ENCODE peak calls at places on chromosomes 11 and 22, in eight cellular contexts. I is esophagus squamous epithelium; A is stomach; Y is WERI-Rb-1; E is CD8-positive, alpha-beta T cell; Q is heart right ventricle; S is effector memory CD4-positive, alpha-beta T cell; W is GM23248. F is an unnamed sample.
A peak's percentile ranks its signal among the peaks of the same experiment; 100 is the strongest.

GRCh38 chr11:100445231-100445735 is 241.8 kb upstream of the ARHGAP42 start:
- DNase-seq in A (peak; percentile 62), Y (no peak), Q (peak; percentile 47), I (no peak), S (no peak), W (no peak), E (no peak), F (no peak)

GRCh38 chr11:1222491-1223345 is at the start of gene MUC5B:
- DNase-seq in W (no peak), E (no peak), I (no peak), Q (no peak), S (no peak), Y (peak; percentile 59), A (peak; percentile 64), F (peak; percentile 41)

GRCh38 chr11:5476184-5476819 is 12.2 kb upstream of the OR52D1 start:
- DNase-seq in S (no peak), Y (peak; percentile 54), I (no peak), W (peak; percentile 74), Q (peak; percentile 38), A (peak; percentile 36), E (peak; percentile 2), F (peak; percentile 79)

GRCh38 chr11:31799794-31800397 is 11.2 kb downstream of the PAX6 start:
- DNase-seq in S (no peak), E (no peak), I (no peak), A (no peak), Y (no peak), Q (no peak), W (no peak), F (peak; percentile 54)

GRCh38 chr11:128422576-128423370 is 164.6 kb downstream of the ETS1 start:
- DNase-seq in S (peak; percentile 80), Y (peak; percentile 21), Q (peak; percentile 80), E (peak; percentile 76), A (peak; percentile 35), I (no peak), W (no peak), F (peak; percentile 61)

GRCh38 chr11:5307256-5308019 is 5.7 kb upstream of the OR51B4 start:
- DNase-seq in S (no peak), W (no peak), A (no peak), Q (no peak), I (no peak), Y (no peak), E (no peak), F (no peak)

GRCh38 chr22:27108425-27109114 is 451.2 kb downstream of the MIAT start:
- DNase-seq in S (no peak), E (no peak), Y (peak; percentile 50), A (peak; percentile 39), Q (no peak), I (no peak), W (no peak), F (no peak)

GRCh38 chr11:69727266-69727665 is 23.4 kb upstream of the FGF19 start:
- DNase-seq in W (no peak), I (no peak), Q (no peak), Y (no peak), S (no peak), A (no peak), E (no peak), F (no peak)

GRCh38 chr11:70367071-70367470 is 31.3 kb upstream of the CTTN start:
- DNase-seq in S (no peak), I (no peak), Y (no peak), Q (no peak), A (no peak), E (no peak), W (no peak), F (no peak)

GRCh38 chr11:1271406-1271805 is 38.0 kb downstream of the TOLLIP start:
- DNase-seq in S (no peak), Q (no peak), Y (no peak), W (no peak), E (no peak), I (no peak), A (no peak), F (no peak)

GRCh38 chr22:19292262-19293230 is 1.0 kb upstream of the CLTCL1 start:
- DNase-seq in Y (peak; percentile 19), E (no peak), Q (peak; percentile 10), S (no peak), W (no peak), I (no peak), A (no peak), F (peak; percentile 52)

GRCh38 chr11:65699306-65699705 is 12.7 kb upstream of the KAT5 start:
- DNase-seq in E (no peak), S (no peak), A (no peak), I (no peak), Q (no peak), Y (no peak), W (no peak), F (no peak)

GRCh38 chr11:58968251-58968711 is 29.0 kb downstream of the GLYATL1 start:
- DNase-seq in E (no peak), W (no peak), Y (no peak), A (peak; percentile 28), Q (no peak), I (no peak), S (no peak), F (peak; percentile 61)

GRCh38 chr11:117488996-117489952 is 161.6 kb downstream of the CEP164 start:
- DNase-seq in S (no peak), I (no peak), E (no peak), W (no peak), Y (no peak), A (no peak), Q (no peak), F (no peak)

GRCh38 chr11:12585861-12586260 is 88.4 kb upstream of the TEAD1 start:
- DNase-seq in Q (peak; percentile 24), I (no peak), E (no peak), Y (no peak), S (no peak), W (no peak), A (no peak), F (no peak)

GRCh38 chr11:12591706-12592105 is 82.5 kb upstream of the TEAD1 start:
- DNase-seq in A (no peak), S (no peak), Y (no peak), I (no peak), E (no peak), W (no peak), Q (no peak), F (no peak)

GRCh38 chr11:12581923-12582322 is 92.3 kb upstream of the TEAD1 start:
- DNase-seq in E (no peak), I (no peak), S (no peak), Q (no peak), W (peak; percentile 96), Y (peak; percentile 10), A (no peak), F (peak; percentile 58)

GRCh38 chr11:12592283-12592682 is 81.9 kb upstream of the TEAD1 start:
- DNase-seq in Y (no peak), I (no peak), A (no peak), E (no peak), W (no peak), Q (no peak), S (no peak), F (no peak)

DNA sequence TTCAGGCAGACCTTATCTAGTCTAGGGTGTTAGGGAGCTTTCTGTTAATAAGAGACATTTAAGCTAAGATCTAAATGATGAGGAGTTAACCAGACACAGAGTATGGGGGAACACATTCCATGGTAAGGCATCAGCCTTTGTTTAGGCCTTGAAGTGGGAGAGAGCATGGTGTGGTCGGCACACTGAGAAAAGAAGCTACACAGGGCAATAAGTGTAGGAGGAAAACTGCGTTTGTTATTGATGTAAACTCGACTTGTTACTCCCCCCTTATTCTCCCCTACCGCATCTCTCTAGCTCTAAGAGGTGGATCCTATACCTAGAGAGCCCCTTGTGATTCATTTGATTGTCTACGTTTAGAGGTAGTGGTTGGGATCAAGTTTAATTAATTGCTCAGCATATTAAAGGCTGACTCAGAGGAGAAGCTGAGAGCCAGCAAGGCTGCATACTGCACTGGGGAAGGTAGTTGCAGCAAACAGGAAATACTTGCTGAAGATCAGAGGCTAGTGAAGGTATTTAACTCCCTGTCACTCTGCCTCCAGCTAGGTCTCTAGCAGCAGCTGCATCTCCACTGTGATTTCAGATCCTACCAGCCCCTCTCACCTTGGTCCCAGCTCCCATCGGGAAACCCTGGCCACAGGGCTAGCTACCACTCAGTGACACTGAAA is 86.8 kb upstream of the TEAD1 start:
- DNase-seq in W (peak; percentile 73), Q (no peak), Y (no peak), I (no peak), E (no peak), S (no peak), A (no peak), F (peak; percentile 71)
- H3K27ac ChIP-seq in W (peak overlapping the region; percentile 10), Q (no peak overlapping the region), Y (no peak overlapping the region), I (no peak overlapping the region), E (no peak overlapping the region), S (no peak overlapping the region), A (no peak overlapping the region), F (no peak overlapping the region)

GRCh38 chr11:109971184-109971523 is 122.0 kb upstream of the ZC3H12C start:
- DNase-seq in S (no peak), Q (peak; percentile 13), I (no peak), A (no peak), Y (no peak), E (no peak), W (peak; percentile 60), F (no peak)
- H3K4me3 ChIP-seq in S (no peak overlapping the region), Q (no peak overlapping the region), I (no peak overlapping the region), A (no peak overlapping the region), Y (no peak overlapping the region), E (no peak overlapping the region), W (no peak overlapping the region), F (no peak overlapping the region)

DNA sequence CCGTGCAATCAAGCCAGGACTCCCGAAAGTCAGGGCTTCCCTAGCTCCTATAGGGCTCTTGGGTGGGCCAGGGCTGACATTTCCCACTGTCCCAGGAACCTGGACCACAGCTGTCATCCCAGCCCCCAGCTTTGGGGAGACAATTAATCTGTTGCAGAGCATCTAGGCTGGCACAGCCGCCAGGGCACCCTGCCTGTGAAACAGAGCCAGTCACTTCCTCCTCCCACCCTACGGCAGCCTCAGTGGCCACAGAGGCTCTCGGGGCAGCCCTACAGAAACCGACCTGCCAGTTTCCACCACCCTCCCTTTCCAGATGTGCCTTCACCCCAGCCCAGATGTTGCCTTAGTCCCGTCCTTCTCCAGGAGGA is 67.1 kb downstream of the PDE2A start:
- DNase-seq in Y (no peak), A (no peak), I (no peak), W (no peak), Q (no peak), E (no peak), S (no peak), F (no peak)
- H3K27ac ChIP-seq in Y (no peak overlapping the region), A (no peak overlapping the region), I (peak overlapping the region; percentile 63), W (no peak overlapping the region), Q (peak overlapping the region; percentile 67), E (no peak overlapping the region), S (no peak overlapping the region), F (no peak overlapping the region)

GRCh38 chr11:119483341-119483880 is 60.4 kb upstream of the THY1 start:
- DNase-seq in I (no peak), A (peak; percentile 15), S (no peak), Q (no peak), W (no peak), E (no peak), Y (no peak), F (peak; percentile 29)

GRCh38 chr11:119482561-119483001 is 59.6 kb upstream of the THY1 start:
- DNase-seq in Q (no peak), W (no peak), S (no peak), Y (no peak), E (no peak), I (no peak), A (peak; percentile 23), F (no peak)

GRCh38 chr11:119481021-119481666 is 58.2 kb upstream of the THY1 start:
- DNase-seq in I (no peak), S (peak; percentile 19), Q (peak; percentile 75), Y (peak; percentile 81), E (peak; percentile 48), W (peak; percentile 99), A (peak; percentile 91), F (peak; percentile 98)

GRCh38 chr11:119480375-119481020 is 57.5 kb upstream of the THY1 start:
- DNase-seq in A (no peak), S (no peak), E (no peak), Y (no peak), W (no peak), Q (no peak), I (no peak), F (peak; percentile 45)

GRCh38 chr11:119481667-119482400 is 58.9 kb upstream of the THY1 start:
- DNase-seq in W (peak; percentile 21), A (peak; percentile 40), Y (no peak), Q (no peak), S (no peak), E (no peak), I (no peak), F (no peak)
- H3K4me3 ChIP-seq in W (no peak overlapping the region), A (no peak overlapping the region), Y (no peak overlapping the region), Q (no peak overlapping the region), S (no peak overlapping the region), E (no peak overlapping the region), I (no peak overlapping the region), F (no peak overlapping the region)